ENCODE peak calls at places on chromosomes 1 and 21, in ten cellular contexts. H is mammary epithelial cell; J is naive thymus-derived CD8-positive, alpha-beta T cell; U is IMR-90; M is Peyer's patch; A is activated CD4-positive, alpha-beta T cell treated with anti-CD3 and anti-CD28 coated beads for 24 hours; N is activated CD8-positive, alpha-beta memory T cell treated with anti-CD3 and anti-CD28 coated beads for 24 hours; D is LoVo; I is ACHN; Y is GM10248. T is an unnamed sample.

GRCh38 chr1:33350611-33351280 is 29.8 kb upstream of the A3GALT2 start:
- DNase-seq in H (no peak), J (no peak), U (no peak), M (no peak), A (no peak), N (no peak), D (no peak), I (no peak), Y (no peak), T (no peak)

GRCh38 chr1:160117709-160118183 is 2.2 kb downstream of the ATP1A2 start:
- DNase-seq in H (no peak), J (no peak), U (peak; percentile 31), M (no peak), A (no peak), N (no peak), D (no peak), I (no peak), Y (no peak), T (no peak)

GRCh38 chr21:28821276-28822063 is 171.2 kb downstream of the LTN1 start:
- DNase-seq in H (no peak), J (no peak), U (no peak), M (no peak), A (no peak), N (no peak), D (no peak), I (no peak), Y (no peak), T (no peak)

GRCh38 chr1:176811896-176812295 is 348.9 kb downstream of the PAPPA2 start:
- DNase-seq in H (no peak), J (no peak), U (no peak), M (no peak), A (no peak), N (no peak), D (no peak), I (no peak), Y (no peak), T (no peak)

GRCh38 chr1:29002792-29003191 is 88.4 kb downstream of the EPB41 start:
- DNase-seq in H (peak; percentile 36), J (no peak), U (no peak), M (no peak), A (no peak), N (no peak), D (no peak), I (no peak), Y (no peak), T (no peak)

GRCh38 chr1:16905856-16906702 is 10.3 kb downstream of the RNU1-2 start:
- DNase-seq in H (peak; percentile 51), J (no peak), U (peak; percentile 56), M (no peak), A (no peak), N (peak; percentile 59), D (no peak), I (peak; percentile 35), Y (no peak), T (no peak)

GRCh38 chr1:100699744-100700143 is 19.8 kb upstream of the VCAM1 start:
- DNase-seq in H (no peak), J (no peak), U (peak; percentile 88), M (no peak), A (no peak), N (no peak), D (no peak), I (no peak), Y (no peak), T (no peak)

GRCh38 chr1:34060331-34060730 is 104.7 kb downstream of the CSMD2 start:
- DNase-seq in H (no peak), J (no peak), U (no peak), M (no peak), A (no peak), N (no peak), D (no peak), I (no peak), Y (no peak), T (no peak)

GRCh38 chr21:38282921-38283320 is 26.1 kb downstream of the KCNJ15 start:
- DNase-seq in H (no peak), J (no peak), U (peak; percentile 50), M (no peak), A (no peak), N (no peak), D (no peak), I (no peak), Y (no peak), T (no peak)

GRCh38 chr1:98794196-98794886 is 132.8 kb downstream of the SNX7 start:
- DNase-seq in H (peak; percentile 60), J (peak; percentile 74), U (peak; percentile 72), M (no peak), A (peak; percentile 21), N (peak; percentile 60), D (peak; percentile 60), I (peak; percentile 67), Y (peak; percentile 33), T (no peak)

GRCh38 chr1:26998319-26999300 is 5.1 kb downstream of the TRNP1 start:
- DNase-seq in H (peak; percentile 90), J (no peak), U (peak; percentile 55), M (no peak), A (no peak), N (no peak), D (peak; percentile 24), I (peak; percentile 51), Y (no peak), T (no peak)

GRCh38 chr1:14571810-14572767 is 26.4 kb upstream of the KAZN start:
- DNase-seq in H (no peak), J (no peak), U (no peak), M (no peak), A (no peak), N (no peak), D (no peak), I (peak; percentile 6), Y (peak; percentile 32), T (no peak)

GRCh38 chr1:44500181-44501021 is 95.3 kb downstream of the RNF220 start:
- DNase-seq in H (no peak), J (no peak), U (no peak), M (no peak), A (no peak), N (no peak), D (no peak), I (peak; percentile 37), Y (no peak), T (peak; percentile 40)

T was measured in mesothelial cell of epicardium.